ENCODE peak calls at places on chromosomes 12 and 14, in six cellular contexts. O, W, B, A, D and Y are unnamed samples.

GRCh38 chr14:46490150-46490769 is 161.3 kb downstream of the RPL10L start:
- DNase-seq in O (peak; percentile 27), W (no peak), B (peak; percentile 55), A (peak; percentile 1), D (no peak), Y (peak; percentile 71)

GRCh38 chr12:22173154-22173553 is 127.1 kb downstream of the CMAS start:
- DNase-seq in O (no peak), W (no peak), B (no peak), A (no peak), D (no peak), Y (no peak)

GRCh38 chr12:69655616-69656336 is 43.3 kb downstream of the BEST3 start:
- DNase-seq in O (no peak), W (no peak), B (peak; percentile 9), A (peak; percentile 93), D (no peak), Y (no peak)

GRCh38 chr12:33267641-33268040 is 172.0 kb downstream of the SYT10 start:
- DNase-seq in O (no peak), W (no peak), B (no peak), A (no peak), D (no peak), Y (no peak)

GRCh38 chr12:55696141-55696540 is 11.6 kb downstream of the ITGA7 start:
- DNase-seq in O (no peak), W (no peak), B (no peak), A (no peak), D (no peak), Y (no peak)

GRCh38 chr14:21406213-21406612 is 22.4 kb upstream of the SUPT16H start:
- DNase-seq in O (no peak), W (no peak), B (no peak), A (no peak), D (no peak), Y (no peak)

GRCh38 chr12:2891240-2892053 is 756 bp downstream of the TULP3 start:
- DNase-seq in O (peak; percentile 45), W (peak; percentile 63), B (peak; percentile 55), A (peak; percentile 55), D (peak; percentile 45), Y (peak; percentile 88)

GRCh38 chr12:80321653-80322052 is 122.4 kb upstream of the PTPRQ start:
- DNase-seq in O (no peak), W (no peak), B (peak; percentile 80), A (peak; percentile 42), D (no peak), Y (peak; percentile 59)

GRCh38 chr14:85599939-85600338 is 70.0 kb downstream of the FLRT2 start:
- DNase-seq in O (no peak), W (no peak), B (no peak), A (peak; percentile 74), D (no peak), Y (no peak)

GRCh38 chr12:26651566-26652188 is 181.3 kb downstream of the ITPR2 start:
- DNase-seq in O (peak; percentile 45), W (peak; percentile 63), B (peak; percentile 97), A (peak; percentile 77), D (peak; percentile 52), Y (peak; percentile 95)

GRCh38 chr12:102740157-102741032 is 176.6 kb downstream of the PAH start:
- DNase-seq in O (no peak), W (no peak), B (peak; percentile 15), A (peak; percentile 16), D (no peak), Y (no peak)

GRCh38 chr12:128727999-128728398 is 95.8 kb downstream of the SLC15A4 start:
- DNase-seq in O (no peak), W (no peak), B (peak; percentile 41), A (no peak), D (no peak), Y (no peak)

GRCh38 chr12:103858953-103859601 is 18.0 kb upstream of the NT5DC3 start:
- DNase-seq in O (no peak), W (peak; percentile 67), B (peak; percentile 99), A (peak; percentile 98), D (no peak), Y (peak; percentile 24)

DNA sequence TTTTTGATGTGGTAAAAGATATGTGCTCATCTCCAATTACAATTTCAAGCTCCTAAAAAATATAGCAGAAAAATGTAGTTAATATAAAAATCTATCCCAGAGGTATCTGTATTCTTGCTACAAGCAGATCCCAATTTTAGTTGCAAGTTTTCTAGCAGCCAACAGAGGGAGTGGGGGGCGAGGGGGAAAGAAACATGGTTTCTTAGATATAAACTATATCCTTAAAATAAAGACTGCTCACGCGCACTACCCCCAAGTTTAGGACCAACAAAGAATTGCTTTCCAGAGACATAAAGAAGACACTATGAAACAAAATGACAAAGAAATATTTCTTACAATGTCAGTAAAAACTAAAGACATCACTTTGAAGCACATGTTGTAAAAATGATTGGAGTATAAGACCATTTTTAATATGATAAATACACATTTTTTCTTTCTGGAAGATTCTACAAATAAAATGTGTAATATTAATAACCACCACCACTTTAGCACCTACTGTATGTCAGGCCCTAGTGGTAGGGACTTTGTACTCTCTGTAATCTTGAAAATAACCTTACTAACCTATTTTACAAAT is 5.4 kb downstream of the MAGOHB start:
- DNase-seq in O (no peak), W (no peak), B (peak; percentile 25), A (no peak), D (no peak), Y (peak; percentile 63)
- TF ChIP-seq CTCF in O (no peak), W (no peak), B (peak; percentile 54), A (peak; percentile 31), D (peak; percentile 16), Y (peak; percentile 77)

DNA sequence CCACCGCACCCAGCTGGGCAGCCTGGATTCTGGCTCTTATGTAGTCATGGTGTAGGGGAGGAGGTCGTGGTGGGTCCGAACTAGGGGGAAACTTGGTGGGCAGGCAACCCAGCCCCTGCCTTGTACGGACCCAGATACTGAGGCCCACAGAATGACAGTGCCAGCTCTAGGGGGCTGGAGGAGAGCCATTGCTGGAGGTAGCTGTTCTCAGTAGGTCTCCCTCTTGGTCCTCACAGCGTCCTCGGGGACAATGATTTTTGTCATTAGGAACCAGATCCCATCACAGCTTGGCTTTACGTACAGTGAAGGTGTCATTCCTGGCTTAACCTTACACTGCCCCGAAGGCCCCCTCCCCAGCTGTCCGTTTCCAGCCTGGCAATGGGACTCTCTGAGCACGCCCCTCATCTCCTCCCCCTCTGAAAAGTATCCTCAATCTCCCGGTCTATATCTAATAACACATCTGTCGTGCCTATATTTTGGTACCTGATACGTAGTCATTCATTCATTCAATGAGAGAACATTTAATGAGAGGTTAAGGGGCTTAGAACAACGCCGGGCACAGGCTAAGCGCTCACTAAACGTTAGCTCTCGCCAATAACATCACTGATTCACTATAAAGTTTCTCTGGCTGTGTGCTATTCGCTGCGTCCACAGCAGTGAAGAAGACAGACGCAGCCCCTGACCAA is 619 bp upstream of the DYNC1H1 start:
- DNase-seq in O (peak; percentile 33), W (no peak), B (no peak), A (no peak), D (no peak), Y (no peak)
- H3K27me3 ChIP-seq in O (no peaks in the 10 kb centered on the region), W (no peaks in the 10 kb centered on the region), B (no peaks in the 10 kb centered on the region), A (no peaks in the 10 kb centered on the region), D (no peaks in the 10 kb centered on the region), Y (peaks cover 7% of the 10 kb centered on the region)

GRCh38 chr14:91352101-91352500 is 65.5 kb downstream of the CCDC88C start:
- DNase-seq in O (no peak), W (peak; percentile 33), B (no peak), A (peak; percentile 18), D (no peak), Y (peak; percentile 59)
- H3K4me3 ChIP-seq in O (no peak overlapping the region), W (no peak overlapping the region), B (no peak overlapping the region), A (no peak overlapping the region), D (no peak overlapping the region), Y (no peak overlapping the region)

GRCh38 chr12:111687255-111687654 is 1.4 kb downstream of the ACAD10 start:
- DNase-seq in O (no peak), W (no peak), B (peak; percentile 43), A (no peak), D (no peak), Y (no peak)

GRCh38 chr12:111691262-111691661 is 5.4 kb downstream of the ACAD10 start:
- DNase-seq in O (no peak), W (no peak), B (no peak), A (no peak), D (no peak), Y (no peak)

GRCh38 chr12:111687952-111688351 is 2.1 kb downstream of the ACAD10 start:
- DNase-seq in O (no peak), W (no peak), B (no peak), A (no peak), D (no peak), Y (no peak)

GRCh38 chr12:111693818-111694217 is 8.0 kb downstream of the ACAD10 start:
- DNase-seq in O (no peak), W (no peak), B (no peak), A (no peak), D (no peak), Y (no peak)

DNA sequence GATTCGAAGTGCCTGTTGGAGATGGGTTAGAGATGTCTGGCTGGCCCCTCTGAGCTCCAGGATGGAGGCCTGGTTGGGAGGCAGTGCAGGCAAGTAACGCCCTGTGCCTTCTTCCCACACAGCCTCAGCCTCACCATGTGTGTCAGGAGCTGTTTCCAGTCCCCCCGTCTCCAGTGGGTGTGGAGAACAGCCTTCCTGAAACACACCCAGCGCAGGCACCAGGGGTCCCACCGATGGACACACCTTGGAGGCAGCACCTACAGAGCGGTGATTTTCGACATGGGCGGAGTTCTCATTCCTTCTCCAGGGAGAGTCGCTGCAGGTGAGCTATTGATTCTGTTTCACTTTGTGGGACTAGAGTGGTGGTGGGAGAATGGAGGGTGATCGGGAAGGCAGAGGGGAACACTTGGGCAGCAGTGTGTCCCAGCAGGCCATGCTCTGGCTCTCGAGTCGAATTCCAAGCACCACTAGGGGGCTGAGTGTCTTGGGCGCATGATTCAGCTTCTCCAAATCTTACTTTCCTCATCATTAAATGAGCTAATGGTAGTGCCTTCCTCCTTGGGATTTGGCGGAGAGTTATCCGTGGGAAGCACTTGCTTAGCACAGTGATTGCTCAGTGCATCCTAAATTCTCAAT is 6.8 kb downstream of the ACAD10 start:
- DNase-seq in O (peak; percentile 13), W (no peak), B (peak; percentile 29), A (no peak), D (no peak), Y (peak; percentile 87)
- TF ChIP-seq CTCF in O (peak; percentile 44), W (no peak), B (peak; percentile 66), A (peak; percentile 31), D (no peak), Y (peak; percentile 63)

GRCh38 chr12:52382854-52383253 is 2.6 kb downstream of the KRT84 start:
- DNase-seq in O (no peak), W (no peak), B (no peak), A (no peak), D (no peak), Y (no peak)

GRCh38 chr12:52385226-52385702 is at the start of gene KRT84:
- DNase-seq in O (no peak), W (no peak), B (no peak), A (no peak), D (no peak), Y (no peak)

GRCh38 chr12:52380271-52380694 is 5.2 kb downstream of the KRT84 start:
- DNase-seq in O (peak; percentile 34), W (no peak), B (peak; percentile 54), A (no peak), D (peak; percentile 52), Y (peak; percentile 91)

GRCh38 chr12:52381206-52381605 is 4.2 kb downstream of the KRT84 start:
- DNase-seq in O (no peak), W (no peak), B (no peak), A (no peak), D (no peak), Y (no peak)

DNA sequence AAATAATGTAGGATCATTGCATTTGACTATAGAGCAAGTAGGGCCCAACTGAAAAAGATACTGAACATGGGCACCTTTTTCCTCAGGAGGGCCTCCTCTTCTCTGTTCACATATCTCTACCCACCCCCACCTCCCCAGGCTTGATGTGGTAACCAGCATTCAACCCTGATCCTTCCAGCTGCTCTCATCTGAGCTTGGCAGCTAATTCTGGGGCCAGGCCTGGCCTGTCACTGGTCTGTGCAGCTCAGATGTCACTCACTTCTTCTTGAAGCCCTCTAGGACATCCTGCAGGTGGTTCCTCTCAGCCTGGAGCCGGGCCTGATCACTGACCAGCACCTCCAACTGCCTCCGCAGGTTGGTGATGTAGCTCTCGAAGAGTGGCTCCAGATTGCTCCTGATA is 2.1 kb downstream of the KRT84 start:
- DNase-seq in O (no peak), W (no peak), B (no peak), A (no peak), D (no peak), Y (no peak)
- H3K27me3 ChIP-seq in O (peaks cover 82% of the 10 kb centered on the region), W (no peaks in the 10 kb centered on the region), B (no peaks in the 10 kb centered on the region), A (peaks cover 17% of the 10 kb centered on the region), D (no peaks in the 10 kb centered on the region), Y (peaks cover 37% of the 10 kb centered on the region)